ENCODE peak calls at places on chromosomes 1 and 21, in ten cellular contexts. V is AG09309, P is adrenal gland, U is GM23338, H is cardiac fibroblast, I is mesendoderm, Z is GM06990, J is A549, E is WERI-Rb-1, A is ovary. G is an unnamed sample.

GRCh38 chr1:35885961-35886558 is 3.1 kb downstream of the AGO1 start:
- DNase-seq in E (peak), P (no peak), V (no peak), U (peak), A (no peak), Z (no peak), J (no peak), H (no peak), I (peak), G (no peak)

GRCh38 chr1:219271914-219272545 is 98.4 kb downstream of the LYPLAL1 start:
- DNase-seq in A (no peak), E (no peak), H (no peak), Z (no peak), J (no peak), I (no peak), U (no peak), P (no peak), V (no peak), G (no peak)

GRCh38 chr1:56531624-56532358 is 47.6 kb downstream of the PLPP3 start:
- DNase-seq in A (no peak), Z (no peak), J (no peak), H (no peak), I (no peak), E (no peak), P (no peak), U (peak), V (no peak), G (no peak)

GRCh38 chr1:115134850-115135484 is 45.7 kb upstream of the TSPAN2 start:
- DNase-seq in E (no peak), J (peak), A (no peak), H (peak), Z (no peak), I (peak), V (peak), U (no peak), P (no peak), G (no peak)

GRCh38 chr1:8077120-8077573 is 51.0 kb upstream of the ERRFI1 start:
- DNase-seq in I (peak), J (peak), P (peak), U (no peak), E (no peak), Z (no peak), V (peak), A (peak), H (peak), G (peak)

GRCh38 chr1:2638466-2639115 is 5.8 kb upstream of the MMEL1 start:
- DNase-seq in U (no peak), P (no peak), I (no peak), Z (no peak), E (no peak), V (no peak), H (no peak), J (no peak), A (no peak), G (no peak)

GRCh38 chr1:205834751-205835150 is 15.2 kb downstream of the PM20D1 start:
- DNase-seq in P (no peak), I (no peak), H (no peak), A (no peak), V (no peak), E (no peak), U (no peak), J (no peak), Z (no peak), G (no peak)

GRCh38 chr1:99681583-99681982 is 35.7 kb downstream of the PALMD start:
- DNase-seq in I (no peak), E (no peak), V (no peak), H (peak), J (no peak), P (no peak), U (no peak), A (no peak), Z (no peak), G (no peak)

GRCh38 chr21:44926364-44927101 is 5.8 kb upstream of the ITGB2 start:
- DNase-seq in U (no peak), H (no peak), A (no peak), E (no peak), V (peak), I (no peak), J (no peak), P (no peak), Z (no peak), G (no peak)

GRCh38 chr21:42003051-42003461 is 7.1 kb downstream of the ZBTB21 start:
- DNase-seq in E (no peak), J (no peak), A (no peak), P (no peak), H (no peak), I (no peak), U (no peak), Z (no peak), V (no peak), G (no peak)

GRCh38 chr1:61162513-61163274 is 80.3 kb downstream of the NFIA start:
- DNase-seq in H (no peak), U (no peak), I (peak), Z (no peak), P (no peak), E (no peak), V (no peak), A (no peak), J (no peak), G (no peak)

GRCh38 chr1:246320286-246320685 is 186.8 kb downstream of the SMYD3 start:
- DNase-seq in V (no peak), J (no peak), Z (no peak), U (no peak), H (peak), E (no peak), P (no peak), A (no peak), I (no peak), G (no peak)

GRCh38 chr21:17089121-17089520 is 423.7 kb upstream of the CXADR start:
- DNase-seq in P (no peak), J (no peak), A (no peak), V (no peak), I (no peak), Z (no peak), H (no peak), U (no peak), E (no peak), G (no peak)

GRCh38 chr1:37423810-37424209 is 50.6 kb upstream of the ZC3H12A start:
- DNase-seq in Z (no peak), I (peak), A (no peak), U (no peak), V (no peak), E (no peak), J (no peak), H (no peak), P (no peak), G (no peak)

GRCh38 chr1:115463347-115463746 is 125.3 kb upstream of the NGF start:
- DNase-seq in E (peak), V (no peak), U (no peak), J (no peak), Z (no peak), I (peak), H (no peak), A (no peak), P (no peak), G (no peak)

GRCh38 chr1:15158506-15159165 is 5.1 kb downstream of the TMEM51 start:
- DNase-seq in E (no peak), H (peak), Z (no peak), J (peak), U (no peak), P (peak), I (no peak), A (no peak), V (no peak), G (no peak)

GRCh38 chr1:227225715-227226346 is 92.5 kb downstream of the CDC42BPA start:
- DNase-seq in A (no peak), I (no peak), Z (no peak), E (no peak), V (peak), J (no peak), H (peak), P (no peak), U (no peak), G (no peak)

GRCh38 chr1:197918815-197919522 is 1.8 kb downstream of the LHX9 start:
- DNase-seq in A (no peak), E (no peak), U (no peak), Z (no peak), I (no peak), V (no peak), P (no peak), J (no peak), H (no peak), G (no peak)

GRCh38 chr1:87435484-87435883 is 106.8 kb downstream of the LMO4 start:
- DNase-seq in A (no peak), J (no peak), U (no peak), H (peak), I (no peak), E (no peak), V (no peak), Z (no peak), P (no peak), G (no peak)

GRCh38 chr21:43192501-43193081 is 23.8 kb downstream of the CRYAA start:
- DNase-seq in J (no peak), Z (no peak), I (no peak), E (peak), P (no peak), V (no peak), A (no peak), H (no peak), U (no peak), G (peak)

GRCh38 chr1:66764994-66765578 is 12.8 kb downstream of the DYNLT5 start:
- DNase-seq in I (peak), V (peak), A (peak), E (peak), P (peak), Z (no peak), U (peak), J (peak), H (peak), G (peak)

GRCh38 chr1:109821831-109822745 is 58.4 kb upstream of the EPS8L3 start:
- DNase-seq in U (no peak), P (peak), H (peak), J (peak), V (no peak), Z (no peak), E (no peak), I (peak), A (no peak), G (no peak)

GRCh38 chr1:10495942-10496341 is 21.2 kb downstream of the PEX14 start:
- DNase-seq in H (no peak), E (no peak), Z (no peak), V (no peak), I (no peak), P (no peak), A (no peak), J (no peak), U (no peak), G (peak)

GRCh38 chr1:30966690-30967369 is 58.3 kb upstream of the SDC3 start:
- DNase-seq in U (no peak), V (no peak), Z (no peak), J (no peak), A (no peak), I (no peak), P (peak), H (peak), E (no peak), G (no peak)

GRCh38 chr1:202205523-202206190 is 12.1 kb downstream of the LGR6 start:
- DNase-seq in J (no peak), V (no peak), E (peak), U (peak), Z (no peak), H (peak), I (no peak), P (no peak), A (no peak), G (no peak)

GRCh38 chr1:182652933-182653332 is 31.5 kb downstream of the RGS8 start:
- DNase-seq in A (no peak), E (no peak), H (no peak), I (no peak), Z (no peak), U (no peak), J (no peak), P (no peak), V (no peak), G (no peak)

GRCh38 chr1:112767646-112768045 is 52.5 kb upstream of the PPM1J start:
- DNase-seq in J (no peak), A (no peak), H (no peak), V (no peak), Z (no peak), I (no peak), P (no peak), E (no peak), U (no peak), G (no peak)

GRCh38 chr1:58549231-58549958 is 2.9 kb upstream of the OMA1 start:
- DNase-seq in U (peak), J (no peak), P (no peak), E (no peak), A (no peak), I (no peak), H (no peak), Z (no peak), V (no peak), G (no peak)

GRCh38 chr1:61752921-61753389 is 10.7 kb downstream of the PATJ start:
- DNase-seq in U (no peak), V (no peak), E (no peak), H (no peak), Z (no peak), J (no peak), P (no peak), I (no peak), A (no peak), G (no peak)

GRCh38 chr1:193421487-193421886 is 235.1 kb upstream of the B3GALT2 start:
- DNase-seq in J (no peak), I (no peak), H (no peak), U (no peak), Z (no peak), A (no peak), V (no peak), P (no peak), E (no peak), G (no peak)

GRCh38 chr1:87915771-87916170 is 587.1 kb downstream of the LMO4 start:
- DNase-seq in P (no peak), I (no peak), V (no peak), U (no peak), Z (no peak), J (no peak), A (no peak), H (peak), E (no peak), G (no peak)

GRCh38 chr1:156387899-156388813 is 19.1 kb downstream of the RHBG start:
- DNase-seq in A (no peak), V (no peak), J (no peak), U (peak), E (no peak), P (no peak), I (peak), Z (no peak), H (no peak), G (no peak)

GRCh38 chr1:39370602-39371001 is 120.8 kb upstream of the BMP8A start:
- DNase-seq in E (no peak), P (peak), U (no peak), H (no peak), Z (no peak), I (no peak), V (no peak), A (no peak), J (no peak), G (no peak)

GRCh38 chr1:159010398-159010797 is 691 bp downstream of the IFI16 start:
- DNase-seq in P (no peak), Z (no peak), U (no peak), V (no peak), I (no peak), H (peak), A (no peak), J (no peak), E (no peak), G (no peak)
- H3K4me3 ChIP-seq in P (peak), Z (peak), U (no peak), V (peak), I (no peak), H (peak), A (peak), J (no peak), E (no peak), G (peak)

GRCh38 chr1:40711465-40712404 is 20.2 kb downstream of the NFYC start:
- DNase-seq in V (no peak), H (peak), J (no peak), U (no peak), I (no peak), A (no peak), Z (no peak), E (no peak), P (no peak), G (peak)
- H3K4me3 ChIP-seq in V (no peak), H (peak), J (no peak), U (peak), I (no peak), A (no peak), Z (peak), E (no peak), P (peak), G (no peak)

GRCh38 chr1:184954232-184954995 is 19.9 kb downstream of the NIBAN1 start:
- DNase-seq in Z (no peak), J (no peak), U (no peak), V (no peak), E (no peak), P (no peak), H (peak), I (peak), A (no peak), G (no peak)
- H3K4me3 ChIP-seq in Z (no peak), J (no peak), U (no peak), V (no peak), E (no peak), P (no peak), H (no peak), I (no peak), A (no peak), G (no peak)

GRCh38 chr1:229316166-229316565 is 26.7 kb downstream of the CCSAP start:
- DNase-seq in V (no peak), U (no peak), E (no peak), P (no peak), H (no peak), J (no peak), Z (no peak), A (no peak), I (no peak), G (no peak)

GRCh38 chr1:229323205-229323604 is 19.6 kb downstream of the CCSAP start:
- DNase-seq in V (no peak), Z (no peak), A (no peak), P (no peak), U (no peak), J (no peak), E (no peak), I (no peak), H (no peak), G (no peak)

GRCh38 chr1:229323885-229324553 is 18.8 kb downstream of the CCSAP start:
- DNase-seq in E (no peak), A (no peak), H (no peak), P (no peak), I (no peak), J (no peak), U (no peak), Z (no peak), V (no peak), G (no peak)

GRCh38 chr1:229318056-229318455 is 24.8 kb downstream of the CCSAP start:
- DNase-seq in V (no peak), E (no peak), I (peak), Z (no peak), J (no peak), P (no peak), U (no peak), A (no peak), H (peak), G (no peak)

GRCh38 chr1:229319487-229319886 is 23.4 kb downstream of the CCSAP start:
- DNase-seq in I (no peak), J (no peak), E (no peak), A (no peak), V (no peak), P (no peak), Z (no peak), U (no peak), H (no peak), G (no peak)
- H3K4me3 ChIP-seq in I (no peak), J (no peak), E (no peak), A (no peak), V (no peak), P (no peak), Z (no peak), U (no peak), H (no peak), G (no peak)

GRCh38 chr1:111654839-111655238 is 35.2 kb downstream of the RAP1A start:
- DNase-seq in I (no peak), E (no peak), Z (peak), U (no peak), P (no peak), H (no peak), J (no peak), A (no peak), V (no peak), G (no peak)
- H3K4me3 ChIP-seq in I (no peak), E (no peak), Z (no peak), U (no peak), P (no peak), H (no peak), J (no peak), A (no peak), V (no peak), G (no peak)

DNA sequence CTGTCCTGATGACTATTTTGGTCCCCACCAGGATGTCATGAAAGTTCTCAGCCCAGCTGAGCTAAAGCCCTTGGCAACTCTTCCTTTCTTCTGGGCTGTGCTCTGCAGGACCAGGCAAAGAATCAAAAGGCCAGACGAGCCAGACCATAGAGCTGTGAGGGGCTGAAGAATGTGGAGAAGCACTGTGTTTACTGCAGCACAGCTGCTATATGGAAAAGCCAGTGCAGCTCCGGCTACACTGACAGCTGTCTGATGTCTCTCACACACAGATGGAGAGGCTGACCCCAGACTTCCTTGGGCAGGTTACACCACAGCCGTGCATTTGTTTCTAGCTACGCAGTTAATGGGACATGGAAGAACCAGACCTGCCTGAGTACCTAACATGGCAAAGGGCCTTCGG is 40.4 kb downstream of the CD247 start:
- DNase-seq in A (no peak), Z (no peak), H (no peak), I (no peak), J (no peak), U (no peak), P (no peak), E (no peak), V (no peak), G (no peak)
- H3K4me3 ChIP-seq in A (no peak), Z (no peak), H (no peak), I (no peak), J (no peak), U (no peak), P (no peak), E (no peak), V (no peak), G (no peak)

DNA sequence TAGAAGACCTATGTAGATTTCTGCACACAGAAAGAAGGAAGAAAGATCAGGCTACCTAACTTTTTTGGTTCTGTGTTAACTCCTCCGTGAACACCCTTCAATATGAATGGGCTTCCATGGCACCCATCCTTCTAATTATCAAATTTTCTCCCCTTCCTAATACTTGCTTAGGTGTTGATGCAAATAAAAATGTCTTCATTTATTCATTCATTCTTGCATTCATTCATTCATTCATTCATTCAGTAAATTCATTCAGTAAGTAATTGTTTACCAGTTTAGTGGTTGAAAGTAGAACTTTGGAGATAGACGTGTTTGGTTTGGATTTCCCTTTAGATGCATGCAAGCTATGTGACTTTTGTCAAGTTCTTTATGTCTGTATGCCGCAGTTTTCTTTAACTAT is 4.6 kb downstream of the CHI3L2 start:
- DNase-seq in Z (no peak), E (no peak), A (no peak), H (no peak), U (no peak), P (no peak), I (no peak), V (no peak), J (no peak), G (no peak)
- H3K4me3 ChIP-seq in Z (no peak), E (no peak), A (no peak), H (no peak), U (no peak), P (no peak), I (no peak), V (no peak), J (no peak), G (no peak)

G was measured in prostate gland.